ENCODE peak calls at places on chromosomes 12 and 14, in four cellular contexts. One of them, this sample, is unnamed.

GRCh38 chr12:108939594-108939993 is 59.7 kb downstream of the DAO start:
- DNase-seq in GM23338: peak; percentile 69
- DNase-seq in colonic mucosa: no peak
- DNase-seq in cardiac muscle cell: peak; percentile 54
- DNase-seq in this sample: peak; percentile 52

GRCh38 chr12:59677857-59678256 is 82.0 kb downstream of the SLC16A7 start:
- DNase-seq in GM23338: no peak
- DNase-seq in colonic mucosa: no peak
- DNase-seq in cardiac muscle cell: no peak
- DNase-seq in this sample: no peak

GRCh38 chr12:47941475-47942326 is 21.7 kb upstream of the TMEM106C start:
- DNase-seq in GM23338: peak; percentile 35
- DNase-seq in colonic mucosa: no peak
- DNase-seq in cardiac muscle cell: no peak
- DNase-seq in this sample: no peak

GRCh38 chr12:105928436-105928835 is 210.3 kb downstream of the NUAK1 start:
- DNase-seq in GM23338: no peak
- DNase-seq in colonic mucosa: peak; percentile 44
- DNase-seq in cardiac muscle cell: no peak
- DNase-seq in this sample: no peak

GRCh38 chr12:117190210-117190781 is at the start of gene FBXO21:
- DNase-seq in GM23338: peak; percentile 95
- DNase-seq in colonic mucosa: peak; percentile 92
- DNase-seq in cardiac muscle cell: peak; percentile 94
- DNase-seq in this sample: peak; percentile 95

GRCh38 chr12:4274396-4274959 is 916 bp downstream of the CCND2 start:
- DNase-seq in GM23338: peak; percentile 61
- DNase-seq in colonic mucosa: peak; percentile 45
- DNase-seq in cardiac muscle cell: no peak
- DNase-seq in this sample: no peak

GRCh38 chr14:71799831-71800230 is 132.4 kb upstream of the RGS6 start:
- DNase-seq in GM23338: no peak
- DNase-seq in colonic mucosa: no peak
- DNase-seq in cardiac muscle cell: no peak
- DNase-seq in this sample: no peak

GRCh38 chr12:124408822-124409517 is 114.1 kb downstream of the RFLNA start:
- DNase-seq in GM23338: no peak
- DNase-seq in colonic mucosa: peak; percentile 54
- DNase-seq in cardiac muscle cell: no peak
- DNase-seq in this sample: no peak

GRCh38 chr14:73324536-73324932 is 87.2 kb downstream of the PAPLN start:
- DNase-seq in GM23338: no peak
- DNase-seq in colonic mucosa: no peak
- DNase-seq in cardiac muscle cell: no peak
- DNase-seq in this sample: no peak

GRCh38 chr12:45914090-45914489 is 76.3 kb downstream of the SCAF11 start:
- DNase-seq in GM23338: peak; percentile 20
- DNase-seq in colonic mucosa: no peak
- DNase-seq in cardiac muscle cell: no peak
- DNase-seq in this sample: no peak

GRCh38 chr12:120039711-120040110 is 50.7 kb downstream of the BICDL1 start:
- DNase-seq in GM23338: peak; percentile 69
- DNase-seq in colonic mucosa: no peak
- DNase-seq in cardiac muscle cell: no peak
- DNase-seq in this sample: no peak

GRCh38 chr12:91401190-91401589 is 218.6 kb upstream of the DCN start:
- DNase-seq in GM23338: no peak
- DNase-seq in colonic mucosa: peak; percentile 29
- DNase-seq in cardiac muscle cell: no peak
- DNase-seq in this sample: no peak

GRCh38 chr12:32706337-32707024 is 27.4 kb downstream of the DNM1L start:
- DNase-seq in GM23338: no peak
- DNase-seq in colonic mucosa: no peak
- DNase-seq in cardiac muscle cell: no peak
- DNase-seq in this sample: no peak
- H3K36me3 ChIP-seq in GM23338: peaks cover 4% of the 10 kb centered on the region
- H3K36me3 ChIP-seq in colonic mucosa: no peaks in the 10 kb centered on the region
- H3K36me3 ChIP-seq in cardiac muscle cell: peaks cover 19% of the 10 kb centered on the region
- H3K36me3 ChIP-seq in this sample: no peaks in the 10 kb centered on the region

GRCh38 chr14:68510201-68510600 is 282.7 kb downstream of the ZFP36L1 start:
- DNase-seq in GM23338: no peak
- DNase-seq in colonic mucosa: no peak
- DNase-seq in cardiac muscle cell: peak; percentile 74
- DNase-seq in this sample: no peak
- H3K4me1 ChIP-seq in GM23338: peaks cover 9% of the 10 kb centered on the region
- H3K4me1 ChIP-seq in colonic mucosa: no peaks in the 10 kb centered on the region
- H3K4me1 ChIP-seq in cardiac muscle cell: peaks cover 49% of the 10 kb centered on the region
- H3K4me1 ChIP-seq in this sample: peaks cover 14% of the 10 kb centered on the region

GRCh38 chr14:99731536-99732435 is 47.7 kb downstream of the CYP46A1 start:
- DNase-seq in GM23338: no peak
- DNase-seq in colonic mucosa: no peak
- DNase-seq in cardiac muscle cell: no peak
- DNase-seq in this sample: no peak
- H3K27me3 ChIP-seq in GM23338: no peaks in the 10 kb centered on the region
- H3K27me3 ChIP-seq in colonic mucosa: peaks cover 5% of the 10 kb centered on the region
- H3K27me3 ChIP-seq in cardiac muscle cell: peaks cover 5% of the 10 kb centered on the region
- H3K27me3 ChIP-seq in this sample: no peaks in the 10 kb centered on the region

DNA sequence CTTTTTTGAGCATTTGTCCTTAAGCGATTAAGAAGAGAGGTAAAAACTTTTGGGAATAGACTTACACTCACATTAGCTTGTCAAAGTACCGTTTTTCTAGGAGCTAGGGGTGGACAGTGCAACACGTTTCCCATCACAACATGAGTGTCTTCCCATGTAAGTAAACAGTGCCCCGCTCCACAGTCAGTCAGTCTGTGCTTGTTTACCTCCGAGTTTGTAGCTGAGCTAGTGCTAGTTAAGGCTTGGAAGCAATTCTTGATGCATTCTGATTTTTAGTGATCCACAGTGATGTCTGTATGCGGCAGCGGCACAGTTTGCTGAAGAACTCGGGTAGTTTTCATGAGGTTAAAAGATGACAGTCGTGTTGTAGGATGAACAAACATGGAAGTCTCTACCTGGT is 941 bp downstream of the ZDHHC17 start:
- DNase-seq in GM23338: peak; percentile 4
- DNase-seq in colonic mucosa: no peak
- DNase-seq in cardiac muscle cell: peak; percentile 19
- DNase-seq in this sample: no peak
- H3K36me3 ChIP-seq in GM23338: no peaks in the 10 kb centered on the region
- H3K36me3 ChIP-seq in colonic mucosa: no peaks in the 10 kb centered on the region
- H3K36me3 ChIP-seq in cardiac muscle cell: no peaks in the 10 kb centered on the region
- H3K36me3 ChIP-seq in this sample: no peaks in the 10 kb centered on the region

GRCh38 chr14:64190974-64191502 is 103.1 kb downstream of the ESR2 start:
- DNase-seq in GM23338: no peak
- DNase-seq in colonic mucosa: no peak
- DNase-seq in cardiac muscle cell: no peak
- DNase-seq in this sample: no peak
- H3K4me1 ChIP-seq in GM23338: peaks cover 38% of the 10 kb centered on the region
- H3K4me1 ChIP-seq in colonic mucosa: no peaks in the 10 kb centered on the region
- H3K4me1 ChIP-seq in cardiac muscle cell: peaks cover 13% of the 10 kb centered on the region
- H3K4me1 ChIP-seq in this sample: peaks cover 24% of the 10 kb centered on the region

GRCh38 chr14:103984196-103984595 is 41.9 kb upstream of the RD3L start:
- DNase-seq in GM23338: no peak
- DNase-seq in colonic mucosa: no peak
- DNase-seq in cardiac muscle cell: no peak
- DNase-seq in this sample: no peak
- H3K27me3 ChIP-seq in GM23338: no peaks in the 10 kb centered on the region
- H3K27me3 ChIP-seq in colonic mucosa: no peaks in the 10 kb centered on the region
- H3K27me3 ChIP-seq in cardiac muscle cell: no peaks in the 10 kb centered on the region
- H3K27me3 ChIP-seq in this sample: no peaks in the 10 kb centered on the region

DNA sequence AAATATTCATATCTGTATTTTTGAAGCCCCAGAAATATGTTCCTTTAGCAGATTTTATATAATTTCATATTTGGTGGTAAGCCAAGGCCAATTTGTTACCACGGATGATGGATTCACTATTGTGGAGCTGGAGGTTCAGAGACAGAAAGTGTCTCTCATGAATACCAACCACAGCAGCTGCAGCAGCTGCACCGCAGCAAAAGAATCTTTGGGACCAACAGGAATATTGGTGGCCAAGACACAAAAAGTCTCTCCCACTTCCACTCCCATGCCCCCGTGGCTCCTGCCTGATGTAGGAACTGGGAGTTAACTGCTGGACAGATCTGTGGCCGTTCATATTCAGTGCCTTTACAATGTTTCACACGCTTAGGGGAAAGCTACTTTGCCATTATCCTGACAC is 155.3 kb downstream of the ADAMTS20 start:
- DNase-seq in GM23338: no peak
- DNase-seq in colonic mucosa: no peak
- DNase-seq in cardiac muscle cell: no peak
- DNase-seq in this sample: no peak
- H3K36me3 ChIP-seq in GM23338: no peaks in the 10 kb centered on the region
- H3K36me3 ChIP-seq in colonic mucosa: no peaks in the 10 kb centered on the region
- H3K36me3 ChIP-seq in cardiac muscle cell: no peaks in the 10 kb centered on the region
- H3K36me3 ChIP-seq in this sample: no peaks in the 10 kb centered on the region

GRCh38 chr12:115818973-115819372 is 458.5 kb downstream of the MED13L start:
- DNase-seq in GM23338: peak; percentile 44
- DNase-seq in colonic mucosa: no peak
- DNase-seq in cardiac muscle cell: no peak
- DNase-seq in this sample: no peak
- H3K4me1 ChIP-seq in GM23338: no peaks in the 10 kb centered on the region
- H3K4me1 ChIP-seq in colonic mucosa: no peaks in the 10 kb centered on the region
- H3K4me1 ChIP-seq in cardiac muscle cell: no peaks in the 10 kb centered on the region
- H3K4me1 ChIP-seq in this sample: no peaks in the 10 kb centered on the region

This sample was measured in Caco-2.